ENCODE peak calls at places on chromosomes 16 and 17, in seven cellular contexts. W, O, V, X, N, A and P are unnamed samples.

GRCh38 chr17:37392024-37392590 is 14.5 kb downstream of the ACACA start:
- DNase-seq in O (no peak), A (peak), V (no peak), W (no peak), X (no peak), N (peak), P (no peak)

GRCh38 chr17:78484300-78485159 is 92.7 kb downstream of the DNAH17 start:
- DNase-seq in V (peak), A (no peak), X (no peak), O (no peak), W (no peak), N (no peak), P (no peak)

GRCh38 chr17:10631048-10631700 is 25.9 kb downstream of the MYH3 start:
- DNase-seq in W (no peak), O (no peak), N (no peak), A (no peak), V (peak), X (no peak), P (no peak)

GRCh38 chr17:75516255-75516618 is at the start of gene TSEN54:
- DNase-seq in N (peak), W (peak), X (peak), A (peak), V (peak), O (peak), P (peak)

GRCh38 chr17:7897773-7898172 is 9.2 kb downstream of the CHD3 start:
- DNase-seq in A (no peak), X (no peak), V (peak), O (no peak), N (peak), W (no peak), P (no peak)

GRCh38 chr17:39617446-39618251 is 9.1 kb upstream of the PPP1R1B start:
- DNase-seq in X (peak), N (peak), V (peak), W (no peak), A (no peak), O (peak), P (no peak)

GRCh38 chr16:50532576-50532975 is 15.6 kb upstream of the NKD1 start:
- DNase-seq in V (no peak), O (no peak), X (no peak), N (no peak), A (no peak), W (no peak), P (no peak)

GRCh38 chr17:46777943-46778915 is 40.3 kb downstream of the WNT3 start:
- DNase-seq in W (no peak), N (no peak), V (no peak), O (no peak), X (no peak), A (no peak), P (no peak)

GRCh38 chr17:42342242-42343008 is 45.8 kb downstream of the STAT3 start:
- DNase-seq in W (no peak), X (no peak), A (peak), V (no peak), N (no peak), O (no peak), P (no peak)

GRCh38 chr16:3175157-3176153 is 12.5 kb upstream of the OR1F1 start:
- DNase-seq in X (no peak), N (peak), V (no peak), A (no peak), O (peak), W (no peak), P (no peak)

GRCh38 chr17:38428643-38429371 is 543 bp downstream of the ARHGAP23 start:
- DNase-seq in O (peak), V (peak), X (peak), A (peak), N (no peak), W (no peak), P (no peak)

GRCh38 chr16:69286941-69287713 is 24.0 kb upstream of the VPS4A start:
- DNase-seq in N (peak), O (peak), W (peak), X (peak), A (peak), V (peak), P (peak)

GRCh38 chr16:30948087-30948955 is 547 bp upstream of the ORAI3 start:
- DNase-seq in V (peak), W (peak), A (peak), X (peak), N (peak), O (peak), P (peak)

GRCh38 chr16:64397945-64398508 is 723.8 kb downstream of the CDH11 start:
- DNase-seq in N (no peak), W (no peak), V (no peak), A (peak), O (no peak), X (no peak), P (no peak)
- H3K4me3 ChIP-seq in N (no peak), W (no peak), V (no peak), A (no peak), O (no peak), X (no peak), P (no peak)

GRCh38 chr16:87420401-87421368 is 28.5 kb downstream of the MAP1LC3B start:
- DNase-seq in O (no peak), A (no peak), N (no peak), V (no peak), X (no peak), W (no peak), P (no peak)
- TF ChIP-seq CTCF in O (peak), A (no peak), N (peak), V (peak), X (no peak), W (peak), P (no peak)

GRCh38 chr16:72427001-72427785 is 255.2 kb upstream of the PMFBP1 start:
- DNase-seq in W (no peak), N (no peak), O (no peak), X (no peak), V (no peak), A (no peak), P (no peak)
- H3K4me3 ChIP-seq in W (no peak), N (no peak), O (no peak), X (no peak), V (no peak), A (peak), P (no peak)

GRCh38 chr16:68227850-68228553 is 7.9 kb downstream of the ESRP2 start:
- DNase-seq in N (no peak), V (no peak), O (peak), X (no peak), A (no peak), W (no peak), P (no peak)
- TF ChIP-seq CTCF in N (no peak), V (peak), O (no peak), X (no peak), A (no peak), W (no peak), P (no peak)

DNA sequence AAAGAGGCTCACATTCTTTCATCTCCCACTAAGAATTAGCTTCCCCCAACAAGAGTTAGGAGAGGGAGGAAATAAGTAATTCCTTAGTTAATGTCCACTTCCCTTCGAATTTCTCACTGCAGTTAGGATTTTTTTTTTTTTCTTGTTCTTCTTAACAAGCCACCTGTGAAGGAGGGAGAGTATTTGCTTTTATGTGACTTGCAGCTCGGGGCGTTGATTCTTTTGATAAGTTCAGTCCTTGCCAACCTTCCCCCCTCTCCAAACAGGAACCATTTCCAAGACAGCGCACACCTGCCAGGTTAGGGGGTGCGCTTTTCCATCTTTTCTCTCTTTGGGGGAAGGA is 841 bp downstream of the ADAMTS18 start:
- DNase-seq in W (no peak), V (no peak), A (no peak), N (no peak), X (no peak), O (no peak), P (no peak)
- H3K4me3 ChIP-seq in W (no peak), V (no peak), A (no peak), N (no peak), X (no peak), O (no peak), P (no peak)

GRCh38 chr17:48322060-48322459 is 108.0 kb downstream of the SKAP1 start:
- DNase-seq in V (no peak), O (no peak), N (no peak), X (no peak), A (peak), W (no peak), P (no peak)
- TF ChIP-seq CTCF in V (no peak), O (peak), N (no peak), X (no peak), A (no peak), W (peak), P (no peak)

GRCh38 chr17:72466199-72466598 is 345.4 kb downstream of the SOX9 start:
- DNase-seq in O (no peak), N (peak), W (no peak), X (no peak), V (peak), A (peak), P (no peak)
- H3K4me3 ChIP-seq in O (no peak), N (no peak), W (no peak), X (no peak), V (no peak), A (peak), P (no peak)

GRCh38 chr17:30372755-30373154 is 6.0 kb upstream of the CPD start:
- DNase-seq in A (peak), O (no peak), X (no peak), V (no peak), N (peak), W (no peak), P (no peak)
- TF ChIP-seq CTCF in A (no peak), O (peak), X (no peak), V (no peak), N (no peak), W (no peak), P (peak)